ENCODE peak calls at places on chromosome 11, in eight cellular contexts. Z is choroid plexus epithelial cell, O is heart right ventricle, C is left ventricle myocardium inferior, W is lower lobe of right lung, P is mucosa of descending colon, S is right lobe of liver, X is AG04450. G is an unnamed sample.

GRCh38 chr11:11149671-11150459 is 203.2 kb downstream of the CSNK2A3 start:
- DNase-seq in X (no peak), P (no peak), Z (no peak), C (no peak), O (no peak), S (no peak), W (no peak), G (no peak)

GRCh38 chr11:119181677-119182412 is 3.4 kb upstream of the NHERF4 start:
- DNase-seq in S (no peak), P (no peak), C (no peak), Z (no peak), X (no peak), W (no peak), O (no peak), G (no peak)

GRCh38 chr11:121446752-121447156 is 5.4 kb upstream of the SORL1 start:
- DNase-seq in S (no peak), Z (peak), W (no peak), X (peak), O (no peak), P (no peak), C (no peak), G (peak)

GRCh38 chr11:76666408-76666807 is 4.1 kb downstream of the LRRC32 start:
- DNase-seq in W (peak), C (peak), P (peak), S (peak), Z (peak), X (no peak), O (peak), G (peak)

GRCh38 chr11:1148752-1149180 is 9.0 kb upstream of the MUC5AC start:
- DNase-seq in O (no peak), W (no peak), S (peak), C (no peak), P (peak), X (no peak), Z (no peak), G (no peak)

GRCh38 chr11:35271031-35271430 is 132.1 kb downstream of the CD44 start:
- DNase-seq in O (no peak), P (no peak), C (no peak), X (no peak), S (no peak), W (no peak), Z (no peak), G (no peak)

GRCh38 chr11:120235024-120235628 is 4.8 kb upstream of the POU2F3 start:
- DNase-seq in O (peak), X (no peak), W (peak), Z (peak), P (no peak), S (no peak), C (peak), G (peak)

GRCh38 chr11:18235394-18235926 is 1.1 kb downstream of the SAA4 start:
- DNase-seq in Z (no peak), P (no peak), C (no peak), S (no peak), O (no peak), X (no peak), W (no peak), G (no peak)

GRCh38 chr11:44727373-44728084 is 767 bp downstream of the TSPAN18 start:
- DNase-seq in O (peak), Z (peak), X (peak), S (peak), C (peak), P (peak), W (peak), G (peak)

GRCh38 chr11:64582885-64583284 is 8.1 kb upstream of the SLC22A12 start:
- DNase-seq in P (peak), Z (no peak), W (peak), X (no peak), C (no peak), O (no peak), S (peak), G (no peak)

GRCh38 chr11:63938481-63939350 is at the start of gene NAA40:
- DNase-seq in O (peak), S (peak), P (peak), C (peak), W (peak), Z (peak), X (peak), G (peak)

GRCh38 chr11:8813658-8814057 is 97.3 kb upstream of the AKIP1 start:
- DNase-seq in S (peak), C (peak), X (peak), Z (peak), W (peak), P (peak), O (peak), G (peak)

GRCh38 chr11:97537407-97538150 is 1147.8 kb downstream of the JRKL start:
- DNase-seq in Z (no peak), X (no peak), W (no peak), O (no peak), S (no peak), C (no peak), P (peak), G (no peak)

GRCh38 chr11:9664276-9665171 is 647 bp downstream of the SWAP70 start:
- DNase-seq in P (peak), C (peak), Z (peak), O (peak), W (peak), S (peak), X (no peak), G (peak)

GRCh38 chr11:124793466-124794278 is 6.5 kb downstream of the MSANTD2 start:
- DNase-seq in W (no peak), X (no peak), C (no peak), P (no peak), Z (peak), O (peak), S (no peak), G (peak)

GRCh38 chr11:36499325-36499724 is 10.7 kb downstream of the TRAF6 start:
- DNase-seq in P (no peak), Z (no peak), S (no peak), X (no peak), C (no peak), O (no peak), W (no peak), G (no peak)

GRCh38 chr11:304915-305833 is 2.4 kb upstream of the IFITM2 start:
- DNase-seq in C (peak), P (peak), O (peak), Z (peak), X (peak), W (peak), S (peak), G (peak)

GRCh38 chr11:22337571-22338464 is at the start of gene SLC17A6:
- DNase-seq in W (no peak), Z (peak), P (no peak), C (no peak), S (no peak), X (no peak), O (peak), G (peak)

GRCh38 chr11:9738126-9738525 is 74.2 kb downstream of the SWAP70 start:
- DNase-seq in C (no peak), P (no peak), X (no peak), S (no peak), W (no peak), Z (peak), O (no peak), G (no peak)

GRCh38 chr11:76443254-76443935 is 1.4 kb upstream of the EMSY start:
- DNase-seq in C (no peak), S (no peak), X (no peak), Z (peak), O (no peak), P (no peak), W (no peak), G (peak)

GRCh38 chr11:132523929-132524328 is 1008.4 kb downstream of the OPCML start:
- DNase-seq in W (no peak), X (no peak), P (no peak), Z (no peak), C (no peak), O (no peak), S (no peak), G (no peak)

GRCh38 chr11:125244166-125244565 is 79.6 kb downstream of the PKNOX2 start:
- DNase-seq in W (no peak), P (no peak), C (no peak), X (no peak), S (no peak), Z (no peak), O (no peak), G (no peak)

GRCh38 chr11:117315285-117316196 is 515 bp downstream of the BACE1 start:
- DNase-seq in Z (no peak), W (no peak), O (no peak), C (no peak), P (no peak), X (no peak), S (no peak), G (no peak)

GRCh38 chr11:1557904-1558831 is 13.9 kb downstream of the DUSP8 start:
- DNase-seq in X (peak), S (peak), P (peak), O (peak), W (peak), C (no peak), Z (peak), G (peak)

GRCh38 chr11:6228520-6228919 is 5.9 kb downstream of the FHIP1B start:
- DNase-seq in C (no peak), P (no peak), S (no peak), W (no peak), X (no peak), O (no peak), Z (no peak), G (no peak)

GRCh38 chr11:6233984-6234313 is 487 bp downstream of the FHIP1B start:
- DNase-seq in C (no peak), X (no peak), P (no peak), Z (no peak), O (peak), S (no peak), W (no peak), G (no peak)

GRCh38 chr11:6225896-6226295 is 8.5 kb downstream of the FHIP1B start:
- DNase-seq in Z (no peak), C (no peak), O (peak), W (no peak), X (no peak), S (no peak), P (no peak), G (no peak)

GRCh38 chr11:6232899-6233298 is 1.5 kb downstream of the FHIP1B start:
- DNase-seq in Z (no peak), P (no peak), C (no peak), O (no peak), W (no peak), S (no peak), X (no peak), G (no peak)

DNA sequence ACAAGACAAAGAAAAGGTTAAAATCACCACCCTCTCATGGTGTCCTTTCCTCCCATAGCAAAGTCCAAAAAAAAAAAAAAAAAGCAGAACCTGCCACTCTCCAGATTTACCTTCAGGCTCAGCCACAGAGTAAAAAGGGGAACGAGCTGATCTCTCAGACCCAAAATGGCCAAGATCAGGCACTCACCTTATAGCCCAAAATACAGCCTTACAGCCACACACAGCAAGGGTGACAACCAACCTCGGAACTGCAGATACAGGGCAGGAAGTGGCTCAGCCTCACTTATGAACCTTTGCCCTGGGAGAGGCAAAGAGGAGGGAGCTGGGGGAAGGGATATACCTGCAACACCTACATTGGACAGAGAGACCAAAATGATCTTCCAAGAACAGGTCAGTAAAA is 4.5 kb downstream of the FHIP1B start:
- DNase-seq in S (no peak), W (no peak), Z (no peak), X (no peak), O (no peak), C (no peak), P (no peak), G (no peak)
- H3K4me3 ChIP-seq in S (peak), W (no peak), Z (no peak), X (no peak), O (no peak), C (no peak), P (peak), G (no peak)

DNA sequence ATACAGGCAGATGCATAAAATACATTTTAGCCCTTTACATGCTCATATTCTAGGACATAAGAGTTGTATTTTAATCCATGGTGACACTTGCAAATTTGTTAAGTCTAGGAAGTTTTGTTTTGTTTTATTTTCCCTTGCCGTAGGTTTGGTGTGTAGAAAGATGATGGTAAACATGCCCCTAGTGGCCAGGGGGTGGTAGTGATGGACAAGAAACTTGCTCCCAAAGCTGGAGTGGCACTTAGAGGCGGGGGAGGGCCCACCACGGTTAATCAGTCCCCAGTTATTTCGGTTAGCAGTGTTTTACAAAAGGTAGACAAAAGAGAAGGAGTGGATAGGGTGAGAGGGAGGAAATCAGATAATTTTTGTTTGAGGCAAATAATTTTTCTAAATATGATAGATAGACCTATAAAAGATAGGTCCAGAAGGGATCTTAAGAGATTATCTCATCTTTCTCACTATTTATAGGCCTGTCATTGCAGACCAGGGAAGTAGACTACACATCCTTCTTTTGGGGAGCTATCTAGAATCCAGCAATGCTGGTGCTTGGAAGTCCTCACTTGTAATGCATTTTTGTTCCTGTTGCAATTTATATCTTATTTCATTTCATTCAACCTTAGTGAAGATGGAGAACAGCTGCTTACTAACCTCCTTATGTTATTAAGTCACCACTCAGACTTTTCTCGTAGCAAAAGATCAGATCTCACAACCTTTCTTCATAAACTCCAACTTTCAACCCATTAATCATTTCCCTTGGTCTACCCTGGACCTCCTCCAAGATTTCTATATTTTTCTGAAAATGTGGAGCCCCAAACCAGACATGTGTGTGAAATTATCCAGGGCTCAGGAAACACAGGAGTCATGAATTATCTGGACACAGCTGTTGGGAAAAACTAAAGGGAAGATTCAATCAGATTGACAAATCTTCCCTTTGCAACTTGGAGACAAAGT is 5.9 kb upstream of the BDNF start:
- DNase-seq in Z (peak), C (no peak), X (no peak), S (no peak), O (no peak), W (no peak), P (no peak), G (no peak)
- TF ChIP-seq CTCF in Z (peak), C (peak), X (peak), S (peak), O (peak), W (peak), P (peak), G (peak)

GRCh38 chr11:93724090-93724489 is 17.2 kb downstream of the TAF1D start:
- DNase-seq in Z (no peak), C (no peak), X (no peak), P (no peak), W (no peak), O (no peak), S (no peak), G (no peak)
- H3K4me3 ChIP-seq in Z (no peak), C (no peak), X (no peak), P (no peak), W (no peak), O (no peak), S (no peak), G (no peak)

GRCh38 chr11:69594481-69594880 is 46.5 kb upstream of the CCND1 start:
- DNase-seq in W (no peak), Z (no peak), P (no peak), O (no peak), S (peak), C (no peak), X (no peak), G (no peak)

GRCh38 chr11:69595805-69596665 is 44.9 kb upstream of the CCND1 start:
- DNase-seq in W (no peak), X (no peak), C (no peak), Z (no peak), S (no peak), O (no peak), P (no peak), G (no peak)

GRCh38 chr11:69601346-69601975 is 39.5 kb upstream of the CCND1 start:
- DNase-seq in C (no peak), O (no peak), W (no peak), Z (no peak), P (no peak), S (no peak), X (no peak), G (no peak)

GRCh38 chr11:69599502-69599901 is 41.5 kb upstream of the CCND1 start:
- DNase-seq in Z (peak), P (no peak), S (no peak), W (no peak), X (no peak), O (no peak), C (no peak), G (no peak)

GRCh38 chr11:69598147-69598546 is 42.8 kb upstream of the CCND1 start:
- DNase-seq in C (no peak), Z (peak), W (no peak), O (peak), S (no peak), X (no peak), P (no peak), G (no peak)
- TF ChIP-seq CTCF in C (peak), Z (peak), W (peak), O (no peak), S (no peak), X (no peak), P (no peak), G (peak)

GRCh38 chr11:126357969-126358762 is 2.7 kb downstream of the ST3GAL4 start:
- DNase-seq in P (no peak), W (no peak), O (no peak), X (no peak), C (peak), Z (no peak), S (peak), G (no peak)

GRCh38 chr11:126355926-126356897 is 726 bp downstream of the ST3GAL4 start:
- DNase-seq in X (no peak), Z (peak), W (peak), C (peak), P (no peak), O (no peak), S (peak), G (no peak)

GRCh38 chr11:126355324-126355925 is at the start of gene ST3GAL4:
- DNase-seq in P (peak), O (peak), X (no peak), S (peak), C (peak), W (peak), Z (peak), G (peak)

GRCh38 chr11:126358763-126359160 is 3.3 kb downstream of the ST3GAL4 start:
- DNase-seq in C (peak), Z (no peak), W (no peak), P (no peak), X (no peak), O (no peak), S (peak), G (no peak)

GRCh38 chr11:126357055-126357962 is 1.8 kb downstream of the ST3GAL4 start:
- DNase-seq in O (no peak), Z (no peak), X (no peak), P (no peak), C (peak), S (peak), W (no peak), G (no peak)
- H3K4me3 ChIP-seq in O (peak), Z (peak), X (peak), P (no peak), C (peak), S (peak), W (peak), G (peak)

GRCh38 chr11:69212121-69213110 is 56.7 kb downstream of the SMIM38 start:
- DNase-seq in X (no peak), Z (peak), O (no peak), C (no peak), P (no peak), S (no peak), W (no peak), G (no peak)
- TF ChIP-seq CTCF in X (peak), Z (peak), O (no peak), C (peak), P (no peak), S (no peak), W (no peak), G (peak)